ENCODE peak calls at places on chromosome 21, in four cellular contexts. U, S, E and R are unnamed samples.

GRCh38 chr21:39503138-39503762 is 51.5 kb downstream of the SH3BGR start:
- DNase-seq in S (no peak), U (no peak), E (no peak), R (no peak)

GRCh38 chr21:42235593-42235992 is 16.7 kb downstream of the ABCG1 start:
- DNase-seq in U (no peak), E (no peak), S (no peak), R (no peak)

GRCh38 chr21:8998946-8999681 is 1522.3 kb upstream of the TPTE start:
- DNase-seq in E (no peak), S (no peak), U (no peak), R (no peak)

GRCh38 chr21:39531777-39532333 is 80.1 kb downstream of the SH3BGR start:
- DNase-seq in E (no peak), S (no peak), U (peak), R (no peak)

GRCh38 chr21:36729301-36729970 is 30.5 kb downstream of the SIM2 start:
- DNase-seq in S (no peak), E (no peak), U (no peak), R (no peak)

GRCh38 chr21:29304577-29304976 is 5.9 kb downstream of the BACH1 start:
- DNase-seq in E (no peak), U (no peak), S (no peak), R (no peak)

GRCh38 chr21:31895069-31895851 is 22.4 kb downstream of the HUNK start:
- DNase-seq in S (peak), U (no peak), E (no peak), R (no peak)

GRCh38 chr21:33801424-33802405 is 113.9 kb downstream of the ATP5PO start:
- DNase-seq in U (no peak), E (no peak), S (peak), R (no peak)

GRCh38 chr21:26659181-26659580 is 86.1 kb upstream of the CYYR1 start:
- DNase-seq in U (no peak), E (no peak), S (no peak), R (no peak)

GRCh38 chr21:26529556-26529955 is 43.5 kb downstream of the CYYR1 start:
- DNase-seq in S (no peak), E (no peak), U (no peak), R (no peak)

GRCh38 chr21:28543975-28544374 is 448.7 kb downstream of the LTN1 start:
- DNase-seq in E (no peak), U (no peak), S (no peak), R (no peak)

GRCh38 chr21:34335316-34335715 is 28.5 kb upstream of the KCNE2 start:
- DNase-seq in U (no peak), E (no peak), S (no peak), R (no peak)

GRCh38 chr21:45328198-45329087 is 40.7 kb upstream of the POFUT2 start:
- DNase-seq in U (no peak), S (no peak), E (peak), R (no peak)

GRCh38 chr21:32055305-32055704 is 182.5 kb downstream of the HUNK start:
- DNase-seq in E (no peak), U (no peak), S (no peak), R (no peak)

GRCh38 chr21:17269760-17270159 is 243.1 kb upstream of the CXADR start:
- DNase-seq in S (no peak), E (no peak), U (no peak), R (no peak)

GRCh38 chr21:38567577-38568360 is 69.5 kb upstream of the ERG start:
- DNase-seq in U (no peak), S (peak), E (no peak), R (no peak)

GRCh38 chr21:37381883-37382585 is 15.5 kb downstream of the DYRK1A start:
- DNase-seq in E (no peak), U (no peak), S (peak), R (no peak)

GRCh38 chr21:35575280-35575915 is 484.9 kb downstream of the SETD4 start:
- DNase-seq in E (no peak), U (no peak), S (peak), R (no peak)

GRCh38 chr21:36109868-36110267 is 25.0 kb upstream of the CBR3 start:
- DNase-seq in S (no peak), E (no peak), U (no peak), R (no peak)

GRCh38 chr21:37207441-37208009 is 59.6 kb downstream of the VPS26C start:
- DNase-seq in U (peak), E (no peak), S (no peak), R (no peak)

GRCh38 chr21:42219606-42220137 is 732 bp downstream of the ABCG1 start:
- DNase-seq in E (peak), U (no peak), S (peak), R (no peak)

GRCh38 chr21:20902511-20902910 is 95.7 kb upstream of the NCAM2 start:
- DNase-seq in E (no peak), U (no peak), S (no peak), R (no peak)

GRCh38 chr21:36125513-36126121 is 9.3 kb upstream of the CBR3 start:
- DNase-seq in S (peak), E (peak), U (peak), R (peak)

GRCh38 chr21:43575466-43575841 is 83.8 kb downstream of the HSF2BP start:
- DNase-seq in U (no peak), S (no peak), E (no peak), R (no peak)

GRCh38 chr21:45910155-45910547 is 71.4 kb upstream of the COL6A1 start:
- DNase-seq in S (no peak), U (no peak), E (no peak), R (no peak)

GRCh38 chr21:18030248-18030647 is 211.1 kb upstream of the C21orf91 start:
- DNase-seq in U (no peak), E (no peak), S (no peak), R (no peak)

GRCh38 chr21:41786521-41786987 is 19.7 kb upstream of the RIPK4 start:
- DNase-seq in S (peak), U (peak), E (no peak), R (no peak)

GRCh38 chr21:20741445-20741844 is 256.8 kb upstream of the NCAM2 start:
- DNase-seq in U (no peak), S (no peak), E (no peak), R (no peak)

GRCh38 chr21:41254090-41254700 is 62.4 kb upstream of the FAM3B start:
- DNase-seq in U (no peak), E (no peak), S (peak), R (no peak)